ENCODE peak calls at places on chromosomes 11 and 22, in seven cellular contexts. Y is cortex of kidney, P is HCT116, F is neural progenitor cell, A is kidney tubule cell, S is COR-L47, X is omental fat pad. R is an unnamed sample.
A peak's percentile ranks its signal among the peaks of the same experiment; 100 is the strongest.

GRCh38 chr11:1953489-1954284 is 6.6 kb downstream of the MRPL23 start:
- DNase-seq in F (no peak), S (no peak), P (no peak), A (no peak), X (peak; percentile 10), Y (no peak), R (no peak)

GRCh38 chr22:25067851-25068421 is 115.4 kb downstream of the KIAA1671 start:
- DNase-seq in A (no peak), S (no peak), Y (no peak), F (no peak), P (no peak), X (no peak), R (no peak)

GRCh38 chr22:43505896-43506295 is 94.1 kb downstream of the MPPED1 start:
- DNase-seq in S (no peak), A (no peak), Y (no peak), P (no peak), F (peak; percentile 27), X (no peak), R (no peak)

GRCh38 chr11:64935634-64936081 is at the start of gene GPHA2:
- DNase-seq in X (no peak), Y (no peak), F (peak; percentile 82), P (no peak), A (no peak), S (peak; percentile 42), R (peak; percentile 20)

GRCh38 chr11:2653930-2654739 is 45.7 kb downstream of the KCNQ1OT1 start:
- DNase-seq in A (peak; percentile 21), S (peak; percentile 22), Y (no peak), F (no peak), P (no peak), X (no peak), R (no peak)

GRCh38 chr11:26084313-26084712 is 247.6 kb upstream of the ANO3 start:
- DNase-seq in F (no peak), X (no peak), S (no peak), A (no peak), Y (no peak), P (no peak), R (no peak)

GRCh38 chr22:37674951-37675929 is at the start of gene LGALS1:
- DNase-seq in S (peak; percentile 88), Y (no peak), P (peak; percentile 92), F (peak; percentile 47), X (peak; percentile 86), A (peak; percentile 95), R (peak; percentile 84)

GRCh38 chr22:48783821-48784266 is 1043.8 kb downstream of the BRD1 start:
- DNase-seq in A (no peak), X (no peak), P (no peak), Y (no peak), F (no peak), S (no peak), R (no peak)

GRCh38 chr11:14065153-14065552 is 102.6 kb downstream of the SPON1 start:
- DNase-seq in S (no peak), A (no peak), P (no peak), F (no peak), Y (no peak), X (no peak), R (no peak)

GRCh38 chr22:27845603-27846100 is 44.1 kb upstream of the MN1 start:
- DNase-seq in Y (no peak), F (no peak), A (no peak), X (no peak), P (no peak), S (no peak), R (no peak)

GRCh38 chr11:111327908-111328624 is 29.7 kb downstream of the POU2AF3 start:
- DNase-seq in S (no peak), X (no peak), Y (no peak), A (peak; percentile 21), F (no peak), P (no peak), R (peak; percentile 39)

GRCh38 chr11:45741582-45741981 is 63.4 kb upstream of the SLC35C1 start:
- DNase-seq in P (no peak), A (no peak), X (no peak), S (no peak), F (no peak), Y (no peak), R (no peak)

GRCh38 chr11:79336740-79337517 is 103.9 kb downstream of the TENM4 start:
- DNase-seq in A (no peak), X (no peak), P (no peak), F (no peak), S (no peak), Y (no peak), R (no peak)

R was measured in bronchial epithelial cell.